ENCODE peak calls at places on chromosomes 2 and 18, in seven cellular contexts. C is CD8-positive, alpha-beta T cell; Y is neural progenitor cell; N is left ventricle myocardium inferior; T is heart left ventricle; R is astrocyte; F is psoas muscle. H is an unnamed sample. For H3K4me1, the result is how much of the 10 kb centered on the place peaks cover.

GRCh38 chr2:71498261-71498701 is 44.9 kb downstream of the DYSF start:
- DNase-seq in N (no peak), T (no peak), F (no peak), C (no peak), R (peak), Y (no peak), H (peak)

GRCh38 chr18:77366067-77366724 is 116.5 kb downstream of the GALR1 start:
- DNase-seq in T (no peak), Y (no peak), F (no peak), R (no peak), C (no peak), N (no peak), H (no peak)

GRCh38 chr2:216665717-216666116 is 29.6 kb downstream of the IGFBP5 start:
- DNase-seq in C (no peak), Y (peak), T (no peak), F (no peak), N (no peak), R (no peak), H (no peak)

GRCh38 chr2:16639431-16639830 is 26.2 kb downstream of the CYRIA start:
- DNase-seq in T (no peak), Y (peak), R (no peak), C (no peak), N (no peak), F (no peak), H (no peak)

GRCh38 chr2:27407798-27408491 is 1.4 kb downstream of the PPM1G start:
- DNase-seq in R (peak), C (no peak), T (no peak), Y (peak), N (no peak), F (no peak), H (no peak)

GRCh38 chr18:41933778-41934177 is 21.3 kb upstream of the PIK3C3 start:
- DNase-seq in R (no peak), Y (no peak), C (no peak), F (no peak), T (no peak), N (no peak), H (no peak)

GRCh38 chr18:58438161-58438983 is 190.5 kb downstream of the ALPK2 start:
- DNase-seq in R (peak), F (no peak), N (no peak), T (no peak), C (no peak), Y (peak), H (no peak)

GRCh38 chr2:65639156-65639876 is 206.9 kb upstream of the SPRED2 start:
- DNase-seq in Y (no peak), T (no peak), C (no peak), N (no peak), F (no peak), R (peak), H (peak)

GRCh38 chr2:189954989-189955388 is 107.5 kb downstream of the MSTN start:
- DNase-seq in R (no peak), F (no peak), C (no peak), N (no peak), Y (no peak), T (no peak), H (no peak)

DNA sequence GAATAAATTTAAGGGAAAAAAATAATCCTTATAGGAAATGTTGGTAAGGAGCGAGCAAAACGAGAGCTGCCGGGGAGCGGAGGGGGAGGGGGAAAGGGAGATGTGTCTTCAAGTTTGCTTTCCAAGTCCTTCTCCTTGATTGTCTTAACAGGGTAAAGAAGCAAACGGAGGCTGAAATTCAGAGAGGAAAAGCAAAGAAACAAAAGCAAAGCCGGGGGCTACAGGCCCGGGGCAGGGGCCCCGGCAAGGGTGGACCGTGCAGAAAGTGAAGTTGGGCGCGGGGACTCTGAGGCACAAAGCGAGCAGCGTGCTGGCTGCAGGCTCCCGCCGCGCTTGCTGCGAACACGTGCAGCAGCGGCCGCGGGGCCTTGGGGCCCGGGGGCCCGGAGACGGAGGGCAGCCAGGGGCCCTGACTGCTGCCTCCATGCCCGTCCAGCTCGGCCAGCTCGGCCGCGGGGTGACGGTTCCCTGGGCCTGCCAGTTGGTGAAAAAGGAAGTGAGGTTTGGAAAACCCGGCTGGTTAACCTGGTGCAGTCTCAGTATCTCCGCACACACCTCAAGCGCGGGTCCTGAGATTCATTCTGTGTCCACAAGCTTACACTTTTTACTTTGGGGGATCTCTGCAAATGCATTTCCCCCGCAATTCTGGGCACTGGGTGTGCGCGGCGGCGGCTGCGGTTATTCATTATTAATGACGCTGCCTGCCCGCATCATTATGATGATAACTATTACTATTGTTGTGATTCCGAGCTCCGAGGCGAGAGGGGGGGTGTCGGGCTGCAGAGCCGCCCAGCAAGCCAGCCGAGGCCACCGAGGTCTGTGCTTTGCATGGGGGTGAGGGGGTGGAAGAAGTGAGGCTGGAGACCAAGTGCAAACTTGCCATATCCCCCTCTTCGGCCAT is 4.0 kb downstream of the BCL11A start:
- DNase-seq in N (peak), R (no peak), T (peak), C (no peak), F (peak), Y (peak), H (peak)
- H3K4me1 ChIP-seq in N (half or more), R (under half), T (half or more), C (under half), F (under half), Y (under half), H (under half)

DNA sequence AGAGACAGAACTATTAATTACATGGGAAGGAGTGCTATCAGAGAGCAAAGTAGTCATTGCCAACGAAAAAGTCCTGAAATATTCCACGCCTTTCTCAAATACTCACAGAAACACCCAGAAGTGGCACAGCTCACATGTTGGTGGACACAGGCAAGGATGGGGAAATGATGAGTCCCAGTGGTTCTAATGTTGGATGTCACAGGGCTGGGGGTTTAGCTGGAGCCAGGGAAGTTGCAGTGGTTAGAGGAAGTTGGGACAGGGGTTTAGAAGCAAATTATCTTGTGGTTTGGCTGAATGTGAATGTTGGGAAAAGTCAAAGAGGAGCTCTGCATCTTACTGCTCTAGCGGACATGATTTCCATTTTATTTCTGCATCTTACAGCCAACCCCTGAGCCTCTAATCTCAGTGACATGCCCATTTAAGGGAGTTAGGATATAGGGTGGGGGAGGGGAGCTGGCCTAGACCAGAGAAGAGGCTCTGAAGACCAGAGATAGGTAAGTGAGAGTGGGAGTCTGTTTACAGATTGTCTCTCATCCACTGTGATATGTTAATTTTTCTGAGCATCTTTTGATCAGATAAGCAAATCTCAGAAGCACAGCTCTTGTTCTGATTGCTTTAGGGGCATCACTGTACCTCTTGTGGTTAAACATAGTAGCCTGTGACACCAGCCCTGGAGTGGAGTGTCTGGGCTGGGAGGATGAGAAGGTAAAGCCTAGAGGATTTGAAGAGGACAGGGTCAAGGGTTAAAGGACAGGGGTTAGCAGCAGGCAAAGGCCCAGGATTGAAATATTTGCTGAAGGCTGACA is 43.5 kb downstream of the SETBP1 start:
- DNase-seq in T (no peak), F (no peak), N (no peak), C (no peak), R (no peak), Y (no peak), H (no peak)
- H3K4me1 ChIP-seq in T (under half), F (under half), N (under half), C (under half), R (under half), Y (half or more), H (half or more)

DNA sequence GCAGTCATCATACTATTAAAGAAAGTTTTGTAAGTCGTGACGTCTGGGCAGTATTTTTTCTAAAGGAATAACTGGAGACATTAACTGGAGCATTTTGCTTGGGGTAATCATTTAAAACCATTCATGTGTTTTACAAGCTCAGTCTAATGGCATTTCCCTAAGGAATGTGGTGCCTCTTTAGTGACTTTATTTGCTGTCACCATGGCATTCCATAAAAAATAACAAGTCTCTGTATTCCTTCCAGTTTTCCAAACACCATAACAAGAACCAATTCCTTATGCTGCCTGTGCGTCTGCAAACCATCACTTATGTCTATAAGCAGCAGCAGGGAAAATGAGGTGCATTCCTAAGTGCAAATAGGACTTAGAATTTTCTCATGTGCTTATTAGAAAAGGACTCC is 82.7 kb downstream of the EPB41L3 start:
- DNase-seq in Y (no peak), C (no peak), F (no peak), R (no peak), T (no peak), N (no peak), H (no peak)
- H3K4me1 ChIP-seq in Y (under half), C (under half), F (under half), R (under half), T (under half), N (under half), H (under half)

DNA sequence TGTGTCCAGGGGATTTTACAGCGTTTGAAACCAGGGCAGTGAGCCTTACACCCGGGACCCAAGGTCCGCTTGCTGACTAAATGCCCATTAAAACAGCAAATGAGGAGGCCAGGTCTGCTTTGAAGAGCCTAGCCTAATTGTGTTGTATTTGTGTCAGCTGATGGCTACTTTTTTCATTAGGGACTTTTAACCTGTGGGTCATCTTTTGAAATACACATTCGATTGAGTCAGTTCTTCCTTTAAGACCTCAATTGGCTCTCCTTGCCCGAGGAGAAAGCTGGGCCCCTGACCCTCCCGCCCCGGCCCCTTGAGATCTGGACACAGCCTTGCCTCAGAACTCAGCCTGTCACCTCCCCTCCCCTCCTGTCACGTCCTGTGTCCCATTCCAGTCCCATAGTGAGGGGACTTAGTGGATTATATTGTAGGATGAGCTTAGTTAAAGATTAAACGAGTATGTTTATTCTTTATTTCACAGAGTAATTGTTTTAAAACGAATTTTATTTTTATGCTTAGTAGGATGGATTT is 69.0 kb downstream of the KLHL29 start:
- DNase-seq in T (no peak), Y (peak), F (no peak), R (no peak), C (no peak), N (no peak), H (no peak)
- H3K4me1 ChIP-seq in T (under half), Y (under half), F (under half), R (under half), C (under half), N (under half), H (under half)

DNA sequence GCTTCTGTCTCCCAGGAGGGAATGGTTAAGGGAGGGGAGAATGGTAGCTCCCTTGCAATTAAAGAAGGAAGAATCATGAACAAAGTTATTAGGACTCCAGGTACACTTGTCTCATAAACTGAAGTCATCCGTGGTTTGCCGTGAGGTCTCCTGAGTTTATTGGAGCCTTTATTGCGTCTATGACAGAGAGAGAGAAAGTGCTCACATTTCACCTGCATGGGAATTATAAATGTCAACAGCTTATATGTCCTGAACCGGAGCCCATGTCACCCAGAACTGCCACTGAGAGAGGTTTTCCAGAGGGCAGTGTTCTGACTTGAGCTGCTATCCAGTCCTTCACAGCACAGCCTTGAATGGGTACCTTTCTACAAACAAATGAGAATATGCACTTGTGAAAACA is 104.3 kb downstream of the STPG4 start:
- DNase-seq in R (no peak), F (no peak), C (no peak), T (peak), Y (no peak), N (no peak), H (no peak)
- H3K4me1 ChIP-seq in R (under half), F (half or more), C (under half), T (under half), Y (under half), N (half or more), H (under half)

H was measured in sigmoid colon.